ENCODE peak calls at places on chromosomes 6 and 20, in seven cellular contexts. C is small intestine, T is uterus, U is right lobe of liver, V is lower lobe of right lung, E is A549, X is neural progenitor cell. S is an unnamed sample.

GRCh38 chr6:776394-777041 is 83.6 kb upstream of the EXOC2 start:
- DNase-seq in C (no peak), T (no peak), U (no peak), V (no peak), E (no peak), X (no peak), S (no peak)

GRCh38 chr6:20188630-20189075 is 23.6 kb downstream of the MBOAT1 start:
- DNase-seq in C (no peak), T (no peak), U (no peak), V (no peak), E (no peak), X (peak; percentile 26), S (no peak)

GRCh38 chr6:48472535-48472934 is 361.5 kb upstream of the PTCHD4 start:
- DNase-seq in C (no peak), T (no peak), U (no peak), V (no peak), E (no peak), X (no peak), S (no peak)

GRCh38 chr6:13795041-13795748 is 19.2 kb downstream of the MCUR1 start:
- DNase-seq in C (peak; percentile 85), T (peak; percentile 88), U (peak; percentile 77), V (peak; percentile 84), E (peak; percentile 72), X (peak; percentile 86), S (peak; percentile 87)

GRCh38 chr20:36613974-36614373 is 8.4 kb downstream of the RAB5IF start:
- DNase-seq in C (peak; percentile 69), T (no peak), U (peak; percentile 49), V (no peak), E (no peak), X (no peak), S (peak; percentile 34)

GRCh38 chr6:74431873-74432272 is 735.9 kb downstream of the CD109 start:
- DNase-seq in C (no peak), T (no peak), U (no peak), V (no peak), E (no peak), X (no peak), S (no peak)

GRCh38 chr6:39793528-39793927 is 1.4 kb downstream of the DAAM2 start:
- DNase-seq in C (no peak), T (no peak), U (no peak), V (no peak), E (no peak), X (no peak), S (no peak)

GRCh38 chr20:62636446-62636845 is 5.9 kb upstream of the SLCO4A1 start:
- DNase-seq in C (no peak), T (no peak), U (no peak), V (no peak), E (no peak), X (no peak), S (no peak)

GRCh38 chr6:146419576-146419975 is 124.1 kb upstream of the RAB32 start:
- DNase-seq in C (no peak), T (no peak), U (no peak), V (no peak), E (no peak), X (no peak), S (no peak)

GRCh38 chr6:79377047-79377446 is 142.6 kb upstream of the HMGN3 start:
- DNase-seq in C (no peak), T (no peak), U (no peak), V (no peak), E (no peak), X (no peak), S (no peak)

GRCh38 chr6:6946477-6947145 is 161.2 kb upstream of the RREB1 start:
- DNase-seq in C (peak; percentile 75), T (no peak), U (no peak), V (no peak), E (no peak), X (no peak), S (no peak)

GRCh38 chr6:143615785-143616184 is 62.0 kb upstream of the PHACTR2 start:
- DNase-seq in C (peak; percentile 3), T (no peak), U (no peak), V (no peak), E (no peak), X (no peak), S (no peak)

GRCh38 chr6:105988321-105988720 is 97.8 kb upstream of the PRDM1 start:
- DNase-seq in C (no peak), T (no peak), U (no peak), V (no peak), E (no peak), X (no peak), S (no peak)

GRCh38 chr20:46325788-46326472 is 17.6 kb upstream of the CDH22 start:
- DNase-seq in C (no peak), T (no peak), U (no peak), V (no peak), E (no peak), X (no peak), S (no peak)

GRCh38 chr6:54646551-54647300 is 199.8 kb upstream of the FAM83B start:
- DNase-seq in C (no peak), T (no peak), U (no peak), V (no peak), E (no peak), X (no peak), S (no peak)

GRCh38 chr6:131136021-131136847 is 967 bp downstream of the AKAP7 start:
- DNase-seq in C (peak; percentile 66), T (peak; percentile 28), U (no peak), V (no peak), E (peak; percentile 17), X (no peak), S (peak; percentile 32)

GRCh38 chr20:57397693-57398108 is 6.5 kb downstream of the RBM38 start:
- DNase-seq in C (peak; percentile 40), T (no peak), U (peak; percentile 25), V (peak; percentile 65), E (no peak), X (no peak), S (no peak)
- H3K4me1 ChIP-seq in C (no peaks in the 10 kb centered on the region), T (no peaks in the 10 kb centered on the region), U (no peaks in the 10 kb centered on the region), V (peaks cover 68% of the 10 kb centered on the region), E (peaks cover 2% of the 10 kb centered on the region), X (peaks cover 31% of the 10 kb centered on the region), S (peaks cover 41% of the 10 kb centered on the region)

GRCh38 chr6:47098570-47098993 is 56.5 kb upstream of the ADGRF1 start:
- DNase-seq in C (peak; percentile 28), T (peak; percentile 84), U (no peak), V (no peak), E (no peak), X (no peak), S (no peak)
- H3K4me1 ChIP-seq in C (peaks cover 4% of the 10 kb centered on the region), T (peaks cover 7% of the 10 kb centered on the region), U (no peaks in the 10 kb centered on the region), V (peaks cover 19% of the 10 kb centered on the region), E (peaks cover 20% of the 10 kb centered on the region), X (no peaks in the 10 kb centered on the region), S (peaks cover 6% of the 10 kb centered on the region)

GRCh38 chr20:63950701-63951397 is 5.4 kb downstream of the UCKL1 start:
- DNase-seq in C (no peak), T (no peak), U (no peak), V (no peak), E (no peak), X (no peak), S (no peak)
- H3K4me1 ChIP-seq in C (peaks cover 23% of the 10 kb centered on the region), T (peaks cover 13% of the 10 kb centered on the region), U (peaks cover 47% of the 10 kb centered on the region), V (peaks cover 83% of the 10 kb centered on the region), E (peaks cover 46% of the 10 kb centered on the region), X (peaks cover 18% of the 10 kb centered on the region), S (peaks cover 47% of the 10 kb centered on the region)

GRCh38 chr6:36113701-36114100 is 16.6 kb upstream of the MAPK13 start:
- DNase-seq in C (no peak), T (no peak), U (no peak), V (no peak), E (no peak), X (peak; percentile 31), S (no peak)
- H3K4me1 ChIP-seq in C (no peaks in the 10 kb centered on the region), T (no peaks in the 10 kb centered on the region), U (no peaks in the 10 kb centered on the region), V (peaks cover 14% of the 10 kb centered on the region), E (no peaks in the 10 kb centered on the region), X (peaks cover 5% of the 10 kb centered on the region), S (peaks cover 10% of the 10 kb centered on the region)

DNA sequence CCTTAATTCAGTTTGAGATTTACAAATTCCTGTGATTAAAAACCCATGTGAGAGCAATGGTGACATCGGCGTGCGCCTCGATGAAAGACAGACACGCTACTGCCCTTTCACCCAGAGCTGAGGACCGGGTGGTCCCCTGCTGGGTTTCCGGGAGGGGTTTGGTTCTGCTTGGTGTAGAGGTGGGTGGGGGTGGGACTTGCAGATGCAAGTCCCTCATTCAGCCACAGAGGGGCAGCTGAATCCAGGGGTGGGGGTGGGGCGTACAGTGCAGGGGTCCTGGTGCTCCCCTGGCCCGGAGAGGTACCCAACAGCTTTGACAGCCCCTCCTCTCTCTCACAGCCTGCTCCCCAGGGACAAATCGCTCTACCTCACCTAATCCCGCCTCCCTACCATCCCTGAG is 118.7 kb downstream of the JPH2 start:
- DNase-seq in C (no peak), T (no peak), U (no peak), V (no peak), E (no peak), X (peak; percentile 16), S (no peak)
- H3K4me1 ChIP-seq in C (no peaks in the 10 kb centered on the region), T (no peaks in the 10 kb centered on the region), U (no peaks in the 10 kb centered on the region), V (peaks cover 6% of the 10 kb centered on the region), E (no peaks in the 10 kb centered on the region), X (no peaks in the 10 kb centered on the region), S (no peaks in the 10 kb centered on the region)

S was measured in colonic mucosa.